ENCODE peak calls at places on chromosomes 13 and 19, in ten cellular contexts. One of them, this sample, is unnamed.

GRCh38 chr13:40342901-40343300 is 323.5 kb downstream of the FOXO1 start:
- DNase-seq in mucosa of descending colon: no peak
- DNase-seq in right atrium auricular region: no peak
- DNase-seq in upper lobe of right lung: no peak
- DNase-seq in dorsolateral prefrontal cortex: no peak
- DNase-seq in AG09309: no peak
- DNase-seq in ascending aorta: no peak
- DNase-seq in kidney epithelial cell: no peak
- DNase-seq in fibroblast of lung: no peak
- DNase-seq in choroid plexus epithelial cell: no peak
- DNase-seq in this sample: no peak

GRCh38 chr19:27972291-27973040 is 1240.5 kb downstream of the UQCRFS1 start:
- DNase-seq in mucosa of descending colon: no peak
- DNase-seq in right atrium auricular region: no peak
- DNase-seq in upper lobe of right lung: no peak
- DNase-seq in dorsolateral prefrontal cortex: no peak
- DNase-seq in AG09309: no peak
- DNase-seq in ascending aorta: no peak
- DNase-seq in kidney epithelial cell: peak
- DNase-seq in fibroblast of lung: no peak
- DNase-seq in choroid plexus epithelial cell: peak
- DNase-seq in this sample: peak

GRCh38 chr13:112978561-112979405 is 9.8 kb downstream of the MCF2L start:
- DNase-seq in mucosa of descending colon: peak
- DNase-seq in right atrium auricular region: peak
- DNase-seq in upper lobe of right lung: no peak
- DNase-seq in dorsolateral prefrontal cortex: no peak
- DNase-seq in AG09309: no peak
- DNase-seq in ascending aorta: no peak
- DNase-seq in kidney epithelial cell: no peak
- DNase-seq in fibroblast of lung: no peak
- DNase-seq in choroid plexus epithelial cell: no peak
- DNase-seq in this sample: no peak

GRCh38 chr19:6739884-6740588 is 556 bp downstream of the TRIP10 start:
- DNase-seq in mucosa of descending colon: no peak
- DNase-seq in right atrium auricular region: no peak
- DNase-seq in upper lobe of right lung: peak
- DNase-seq in dorsolateral prefrontal cortex: no peak
- DNase-seq in AG09309: no peak
- DNase-seq in ascending aorta: no peak
- DNase-seq in kidney epithelial cell: no peak
- DNase-seq in fibroblast of lung: peak
- DNase-seq in choroid plexus epithelial cell: no peak
- DNase-seq in this sample: no peak

GRCh38 chr13:102724923-102725322 is 30.1 kb upstream of the METTL21C start:
- DNase-seq in mucosa of descending colon: no peak
- DNase-seq in right atrium auricular region: no peak
- DNase-seq in upper lobe of right lung: no peak
- DNase-seq in dorsolateral prefrontal cortex: no peak
- DNase-seq in AG09309: peak
- DNase-seq in ascending aorta: no peak
- DNase-seq in kidney epithelial cell: no peak
- DNase-seq in fibroblast of lung: peak
- DNase-seq in choroid plexus epithelial cell: peak
- DNase-seq in this sample: peak

GRCh38 chr13:39452412-39452811 is 150.6 kb downstream of the LHFPL6 start:
- DNase-seq in mucosa of descending colon: no peak
- DNase-seq in right atrium auricular region: no peak
- DNase-seq in upper lobe of right lung: no peak
- DNase-seq in dorsolateral prefrontal cortex: no peak
- DNase-seq in AG09309: no peak
- DNase-seq in ascending aorta: no peak
- DNase-seq in kidney epithelial cell: no peak
- DNase-seq in fibroblast of lung: no peak
- DNase-seq in choroid plexus epithelial cell: peak
- DNase-seq in this sample: no peak

GRCh38 chr19:30882411-30883005 is 466.7 kb downstream of the TSHZ3 start:
- DNase-seq in mucosa of descending colon: no peak
- DNase-seq in right atrium auricular region: no peak
- DNase-seq in upper lobe of right lung: no peak
- DNase-seq in dorsolateral prefrontal cortex: no peak
- DNase-seq in AG09309: no peak
- DNase-seq in ascending aorta: no peak
- DNase-seq in kidney epithelial cell: no peak
- DNase-seq in fibroblast of lung: no peak
- DNase-seq in choroid plexus epithelial cell: no peak
- DNase-seq in this sample: no peak

GRCh38 chr13:42747399-42747873 is 33.9 kb upstream of the FAM216B start:
- DNase-seq in mucosa of descending colon: no peak
- DNase-seq in right atrium auricular region: no peak
- DNase-seq in upper lobe of right lung: no peak
- DNase-seq in dorsolateral prefrontal cortex: no peak
- DNase-seq in AG09309: peak
- DNase-seq in ascending aorta: no peak
- DNase-seq in kidney epithelial cell: peak
- DNase-seq in fibroblast of lung: peak
- DNase-seq in choroid plexus epithelial cell: peak
- DNase-seq in this sample: peak

GRCh38 chr19:10871711-10872550 is 578 bp downstream of the CARM1 start:
- DNase-seq in mucosa of descending colon: peak
- DNase-seq in right atrium auricular region: no peak
- DNase-seq in upper lobe of right lung: peak
- DNase-seq in dorsolateral prefrontal cortex: no peak
- DNase-seq in AG09309: no peak
- DNase-seq in ascending aorta: no peak
- DNase-seq in kidney epithelial cell: no peak
- DNase-seq in fibroblast of lung: no peak
- DNase-seq in choroid plexus epithelial cell: no peak
- DNase-seq in this sample: no peak

GRCh38 chr19:17775245-17775927 is 19.6 kb upstream of the B3GNT3 start:
- DNase-seq in mucosa of descending colon: no peak
- DNase-seq in right atrium auricular region: no peak
- DNase-seq in upper lobe of right lung: no peak
- DNase-seq in dorsolateral prefrontal cortex: no peak
- DNase-seq in AG09309: no peak
- DNase-seq in ascending aorta: no peak
- DNase-seq in kidney epithelial cell: no peak
- DNase-seq in fibroblast of lung: no peak
- DNase-seq in choroid plexus epithelial cell: peak
- DNase-seq in this sample: no peak

GRCh38 chr13:46795321-46795720 is 1.6 kb downstream of the ESD start:
- DNase-seq in mucosa of descending colon: no peak
- DNase-seq in right atrium auricular region: no peak
- DNase-seq in upper lobe of right lung: no peak
- DNase-seq in dorsolateral prefrontal cortex: no peak
- DNase-seq in AG09309: no peak
- DNase-seq in ascending aorta: no peak
- DNase-seq in kidney epithelial cell: no peak
- DNase-seq in fibroblast of lung: no peak
- DNase-seq in choroid plexus epithelial cell: no peak
- DNase-seq in this sample: no peak

GRCh38 chr13:103104340-103104739 is 38.1 kb upstream of the SLC10A2 start:
- DNase-seq in mucosa of descending colon: no peak
- DNase-seq in right atrium auricular region: no peak
- DNase-seq in upper lobe of right lung: no peak
- DNase-seq in dorsolateral prefrontal cortex: no peak
- DNase-seq in AG09309: no peak
- DNase-seq in ascending aorta: no peak
- DNase-seq in kidney epithelial cell: no peak
- DNase-seq in fibroblast of lung: no peak
- DNase-seq in choroid plexus epithelial cell: no peak
- DNase-seq in this sample: no peak

DNA sequence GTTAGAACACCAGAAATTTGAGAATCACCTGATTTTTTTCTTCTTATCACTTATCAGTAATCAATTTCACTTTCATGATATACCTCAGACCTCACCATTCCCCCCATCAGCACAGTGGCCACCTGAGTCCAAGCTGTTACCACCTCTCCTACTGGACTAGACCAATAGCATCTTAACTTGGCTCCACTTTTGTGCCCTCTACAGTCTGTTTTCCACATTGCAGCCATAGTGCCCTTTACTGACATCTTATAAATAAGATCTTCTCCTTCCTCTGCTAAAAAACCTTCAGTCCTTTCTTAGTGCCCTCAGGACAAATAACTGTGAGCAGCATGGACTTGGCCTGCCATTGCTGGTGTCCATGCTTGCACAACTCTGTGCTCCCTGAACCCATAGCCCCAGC is 380.7 kb downstream of the LMO7 start:
- DNase-seq in mucosa of descending colon: no peak
- DNase-seq in right atrium auricular region: no peak
- DNase-seq in upper lobe of right lung: peak
- DNase-seq in dorsolateral prefrontal cortex: no peak
- DNase-seq in AG09309: no peak
- DNase-seq in ascending aorta: no peak
- DNase-seq in kidney epithelial cell: no peak
- DNase-seq in fibroblast of lung: peak
- DNase-seq in choroid plexus epithelial cell: peak
- DNase-seq in this sample: no peak
- TF ChIP-seq CTCF in mucosa of descending colon: no peak
- TF ChIP-seq CTCF in right atrium auricular region: peak
- TF ChIP-seq CTCF in upper lobe of right lung: peak
- TF ChIP-seq CTCF in dorsolateral prefrontal cortex: peak
- TF ChIP-seq CTCF in AG09309: peak
- TF ChIP-seq CTCF in ascending aorta: no peak
- TF ChIP-seq CTCF in kidney epithelial cell: peak
- TF ChIP-seq CTCF in fibroblast of lung: peak
- TF ChIP-seq CTCF in choroid plexus epithelial cell: peak
- TF ChIP-seq CTCF in this sample: peak

GRCh38 chr19:58052256-58052655 is 6.8 kb upstream of the ZNF135 start:
- DNase-seq in mucosa of descending colon: no peak
- DNase-seq in right atrium auricular region: no peak
- DNase-seq in upper lobe of right lung: no peak
- DNase-seq in dorsolateral prefrontal cortex: no peak
- DNase-seq in AG09309: no peak
- DNase-seq in ascending aorta: no peak
- DNase-seq in kidney epithelial cell: no peak
- DNase-seq in fibroblast of lung: no peak
- DNase-seq in choroid plexus epithelial cell: no peak
- DNase-seq in this sample: no peak
- H3K4me3 ChIP-seq in mucosa of descending colon: no peak
- H3K4me3 ChIP-seq in right atrium auricular region: no peak
- H3K4me3 ChIP-seq in upper lobe of right lung: no peak
- H3K4me3 ChIP-seq in dorsolateral prefrontal cortex: no peak
- H3K4me3 ChIP-seq in AG09309: no peak
- H3K4me3 ChIP-seq in ascending aorta: no peak
- H3K4me3 ChIP-seq in kidney epithelial cell: no peak
- H3K4me3 ChIP-seq in fibroblast of lung: no peak
- H3K4me3 ChIP-seq in choroid plexus epithelial cell: no peak
- H3K4me3 ChIP-seq in this sample: no peak

GRCh38 chr19:40603719-40604646 is 2.8 kb downstream of the LTBP4 start:
- DNase-seq in mucosa of descending colon: peak
- DNase-seq in right atrium auricular region: peak
- DNase-seq in upper lobe of right lung: peak
- DNase-seq in dorsolateral prefrontal cortex: peak
- DNase-seq in AG09309: peak
- DNase-seq in ascending aorta: peak
- DNase-seq in kidney epithelial cell: peak
- DNase-seq in fibroblast of lung: peak
- DNase-seq in choroid plexus epithelial cell: peak
- DNase-seq in this sample: peak

GRCh38 chr19:40604647-40605200 is 3.6 kb downstream of the LTBP4 start:
- DNase-seq in mucosa of descending colon: peak
- DNase-seq in right atrium auricular region: no peak
- DNase-seq in upper lobe of right lung: no peak
- DNase-seq in dorsolateral prefrontal cortex: no peak
- DNase-seq in AG09309: no peak
- DNase-seq in ascending aorta: no peak
- DNase-seq in kidney epithelial cell: no peak
- DNase-seq in fibroblast of lung: no peak
- DNase-seq in choroid plexus epithelial cell: no peak
- DNase-seq in this sample: no peak

GRCh38 chr19:40601061-40601973 is at the start of gene LTBP4:
- DNase-seq in mucosa of descending colon: peak
- DNase-seq in right atrium auricular region: no peak
- DNase-seq in upper lobe of right lung: peak
- DNase-seq in dorsolateral prefrontal cortex: no peak
- DNase-seq in AG09309: no peak
- DNase-seq in ascending aorta: no peak
- DNase-seq in kidney epithelial cell: no peak
- DNase-seq in fibroblast of lung: peak
- DNase-seq in choroid plexus epithelial cell: peak
- DNase-seq in this sample: no peak

GRCh38 chr19:40605201-40605971 is 4.2 kb downstream of the LTBP4 start:
- DNase-seq in mucosa of descending colon: peak
- DNase-seq in right atrium auricular region: no peak
- DNase-seq in upper lobe of right lung: peak
- DNase-seq in dorsolateral prefrontal cortex: peak
- DNase-seq in AG09309: no peak
- DNase-seq in ascending aorta: no peak
- DNase-seq in kidney epithelial cell: no peak
- DNase-seq in fibroblast of lung: peak
- DNase-seq in choroid plexus epithelial cell: peak
- DNase-seq in this sample: no peak

GRCh38 chr19:40603071-40603718 is 2.0 kb downstream of the LTBP4 start:
- DNase-seq in mucosa of descending colon: no peak
- DNase-seq in right atrium auricular region: no peak
- DNase-seq in upper lobe of right lung: no peak
- DNase-seq in dorsolateral prefrontal cortex: no peak
- DNase-seq in AG09309: no peak
- DNase-seq in ascending aorta: no peak
- DNase-seq in kidney epithelial cell: no peak
- DNase-seq in fibroblast of lung: no peak
- DNase-seq in choroid plexus epithelial cell: peak
- DNase-seq in this sample: no peak
- TF ChIP-seq CTCF in mucosa of descending colon: no peak
- TF ChIP-seq CTCF in right atrium auricular region: no peak
- TF ChIP-seq CTCF in upper lobe of right lung: no peak
- TF ChIP-seq CTCF in dorsolateral prefrontal cortex: no peak
- TF ChIP-seq CTCF in AG09309: no peak
- TF ChIP-seq CTCF in ascending aorta: no peak
- TF ChIP-seq CTCF in kidney epithelial cell: no peak
- TF ChIP-seq CTCF in fibroblast of lung: peak
- TF ChIP-seq CTCF in choroid plexus epithelial cell: peak
- TF ChIP-seq CTCF in this sample: no peak

DNA sequence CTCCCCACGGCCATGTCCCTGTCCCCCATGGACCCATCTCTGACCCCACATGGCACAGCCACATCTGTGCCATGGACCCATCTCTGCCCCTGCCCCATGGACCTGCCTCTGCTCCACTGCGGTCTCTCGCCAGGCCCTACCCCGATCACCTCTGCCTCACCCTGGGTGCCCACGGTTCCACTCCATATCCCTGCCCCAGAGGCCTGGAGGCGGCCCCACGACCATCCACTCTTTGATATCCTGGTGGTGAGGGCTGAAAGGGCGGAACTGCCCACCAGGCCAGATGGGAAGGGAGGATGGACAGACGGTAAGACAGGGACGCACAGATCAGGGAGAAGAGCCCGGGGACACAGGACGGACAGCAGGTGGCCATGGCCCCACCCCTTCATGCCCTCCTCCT is 327 bp downstream of the PTGER1 start:
- DNase-seq in mucosa of descending colon: no peak
- DNase-seq in right atrium auricular region: no peak
- DNase-seq in upper lobe of right lung: no peak
- DNase-seq in dorsolateral prefrontal cortex: no peak
- DNase-seq in AG09309: no peak
- DNase-seq in ascending aorta: no peak
- DNase-seq in kidney epithelial cell: no peak
- DNase-seq in fibroblast of lung: no peak
- DNase-seq in choroid plexus epithelial cell: no peak
- DNase-seq in this sample: no peak
- H3K4me3 ChIP-seq in mucosa of descending colon: no peak
- H3K4me3 ChIP-seq in right atrium auricular region: no peak
- H3K4me3 ChIP-seq in upper lobe of right lung: peak
- H3K4me3 ChIP-seq in dorsolateral prefrontal cortex: no peak
- H3K4me3 ChIP-seq in AG09309: no peak
- H3K4me3 ChIP-seq in ascending aorta: no peak
- H3K4me3 ChIP-seq in kidney epithelial cell: no peak
- H3K4me3 ChIP-seq in fibroblast of lung: peak
- H3K4me3 ChIP-seq in choroid plexus epithelial cell: peak
- H3K4me3 ChIP-seq in this sample: peak

GRCh38 chr13:76289558-76289957 is 596.6 kb downstream of the KCTD12 start:
- DNase-seq in mucosa of descending colon: no peak
- DNase-seq in right atrium auricular region: no peak
- DNase-seq in upper lobe of right lung: no peak
- DNase-seq in dorsolateral prefrontal cortex: no peak
- DNase-seq in AG09309: no peak
- DNase-seq in ascending aorta: no peak
- DNase-seq in kidney epithelial cell: no peak
- DNase-seq in fibroblast of lung: peak
- DNase-seq in choroid plexus epithelial cell: no peak
- DNase-seq in this sample: no peak
- TF ChIP-seq CTCF in mucosa of descending colon: no peak
- TF ChIP-seq CTCF in right atrium auricular region: no peak
- TF ChIP-seq CTCF in upper lobe of right lung: no peak
- TF ChIP-seq CTCF in dorsolateral prefrontal cortex: no peak
- TF ChIP-seq CTCF in AG09309: no peak
- TF ChIP-seq CTCF in ascending aorta: no peak
- TF ChIP-seq CTCF in kidney epithelial cell: no peak
- TF ChIP-seq CTCF in fibroblast of lung: no peak
- TF ChIP-seq CTCF in choroid plexus epithelial cell: no peak
- TF ChIP-seq CTCF in this sample: no peak